ENCODE peak calls at places on chromosomes 11 and 22, in five cellular contexts. V, Q, O, I and B are unnamed samples.
A peak's percentile ranks its signal among the peaks of the same experiment; 100 is the strongest.

GRCh38 chr11:70486731-70487130 is 88.4 kb downstream of the CTTN start:
- DNase-seq in O (no peak), I (no peak), Q (no peak), V (no peak), B (no peak)

GRCh38 chr11:44133335-44133946 is 38.0 kb downstream of the EXT2 start:
- DNase-seq in I (no peak), Q (no peak), O (no peak), V (no peak), B (peak; percentile 59)

GRCh38 chr11:63491614-63492372 is 826 bp upstream of the PLAAT5 start:
- DNase-seq in I (no peak), O (no peak), Q (no peak), V (no peak), B (no peak)

GRCh38 chr11:64007160-64007628 is 21.0 kb downstream of the OTUB1 start:
- DNase-seq in Q (peak; percentile 58), I (no peak), O (no peak), V (peak; percentile 27), B (peak; percentile 79)

GRCh38 chr22:29148826-29149225 is 56.9 kb upstream of the EMID1 start:
- DNase-seq in O (no peak), I (no peak), Q (peak; percentile 20), V (no peak), B (no peak)

GRCh38 chr11:110432713-110433392 is 3.1 kb downstream of the FDX1 start:
- DNase-seq in I (no peak), O (no peak), Q (no peak), V (no peak), B (no peak)

GRCh38 chr22:31083923-31084810 is 3.0 kb downstream of the SMTN start:
- DNase-seq in O (no peak), Q (no peak), V (peak; percentile 46), I (no peak), B (no peak)

GRCh38 chr11:121452609-121453150 is at the start of gene SORL1-AS1:
- DNase-seq in Q (no peak), I (no peak), V (peak; percentile 56), O (peak; percentile 43), B (no peak)

GRCh38 chr11:47715082-47715669 is at the start of gene AGBL2:
- DNase-seq in Q (peak; percentile 88), V (peak; percentile 88), I (peak; percentile 52), O (peak; percentile 37), B (peak; percentile 91)

GRCh38 chr22:39748877-39749276 is 144.7 kb downstream of the ENTHD1 start:
- DNase-seq in I (no peak), V (no peak), O (peak; percentile 15), Q (no peak), B (no peak)

GRCh38 chr11:74322667-74323066 is 11.2 kb upstream of the P4HA3 start:
- DNase-seq in V (peak; percentile 38), I (no peak), Q (no peak), O (no peak), B (no peak)

GRCh38 chr11:122207505-122207904 is 91.5 kb upstream of the BLID start:
- DNase-seq in I (peak; percentile 23), Q (no peak), V (no peak), O (no peak), B (no peak)

GRCh38 chr11:119056397-119056999 is 507 bp downstream of the HYOU1 start:
- DNase-seq in V (peak; percentile 56), I (no peak), O (peak; percentile 49), Q (peak; percentile 60), B (peak; percentile 84)

GRCh38 chr11:35214792-35215193 is 75.8 kb downstream of the CD44 start:
- DNase-seq in V (no peak), O (peak; percentile 87), I (no peak), Q (peak; percentile 66), B (peak; percentile 89)

GRCh38 chr22:35140879-35141745 is 75.2 kb downstream of the ISX start:
- DNase-seq in O (peak; percentile 25), V (peak; percentile 82), Q (peak; percentile 73), I (no peak), B (peak; percentile 86)

GRCh38 chr11:73565804-73566203 is 32.1 kb downstream of the FAM168A start:
- DNase-seq in V (no peak), I (no peak), O (no peak), Q (no peak), B (no peak)

GRCh38 chr11:58152776-58153175 is 27.4 kb upstream of the OR9I1 start:
- DNase-seq in V (no peak), I (no peak), O (no peak), Q (no peak), B (no peak)

GRCh38 chr11:65391007-65391406 is 4.6 kb downstream of the FRMD8 start:
- DNase-seq in O (no peak), I (no peak), V (no peak), Q (no peak), B (peak; percentile 81)
- TF ChIP-seq CTCF in O (peak; percentile 15), I (no peak), V (no peak), Q (peak; percentile 18), B (peak; percentile 34)

GRCh38 chr11:114209904-114210303 is 86.3 kb upstream of the NNMT start:
- DNase-seq in V (no peak), I (no peak), Q (no peak), O (no peak), B (no peak)
- H3K27me3 ChIP-seq in V (no peaks in the 10 kb centered on the region), I (no peaks in the 10 kb centered on the region), Q (no peaks in the 10 kb centered on the region), O (peaks cover 9% of the 10 kb centered on the region), B (no peaks in the 10 kb centered on the region)

GRCh38 chr11:96323643-96323985 is 19.4 kb downstream of the MAML2 start:
- DNase-seq in O (no peak), V (no peak), Q (no peak), I (no peak), B (no peak)

GRCh38 chr11:96319901-96320656 is 22.9 kb downstream of the MAML2 start:
- DNase-seq in V (no peak), I (no peak), Q (no peak), O (no peak), B (no peak)

GRCh38 chr11:96324912-96325311 is 18.1 kb downstream of the MAML2 start:
- DNase-seq in Q (no peak), I (no peak), O (peak; percentile 84), V (no peak), B (no peak)

GRCh38 chr11:96321066-96321465 is 21.9 kb downstream of the MAML2 start:
- DNase-seq in I (no peak), O (no peak), Q (no peak), V (no peak), B (no peak)

GRCh38 chr11:96322775-96323642 is 20.0 kb downstream of the MAML2 start:
- DNase-seq in V (no peak), I (no peak), Q (no peak), O (no peak), B (no peak)
- H3K27ac ChIP-seq in V (no peak overlapping the region), I (no peak overlapping the region), Q (no peak overlapping the region), O (no peak overlapping the region), B (no peak overlapping the region)

GRCh38 chr11:8070417-8071101 is 10.5 kb upstream of the TUB start:
- DNase-seq in Q (no peak), O (no peak), I (no peak), V (no peak), B (peak; percentile 48)
- TF ChIP-seq CTCF in Q (peak; percentile 53), O (peak; percentile 57), I (no peak), V (no peak), B (peak; percentile 60)

DNA sequence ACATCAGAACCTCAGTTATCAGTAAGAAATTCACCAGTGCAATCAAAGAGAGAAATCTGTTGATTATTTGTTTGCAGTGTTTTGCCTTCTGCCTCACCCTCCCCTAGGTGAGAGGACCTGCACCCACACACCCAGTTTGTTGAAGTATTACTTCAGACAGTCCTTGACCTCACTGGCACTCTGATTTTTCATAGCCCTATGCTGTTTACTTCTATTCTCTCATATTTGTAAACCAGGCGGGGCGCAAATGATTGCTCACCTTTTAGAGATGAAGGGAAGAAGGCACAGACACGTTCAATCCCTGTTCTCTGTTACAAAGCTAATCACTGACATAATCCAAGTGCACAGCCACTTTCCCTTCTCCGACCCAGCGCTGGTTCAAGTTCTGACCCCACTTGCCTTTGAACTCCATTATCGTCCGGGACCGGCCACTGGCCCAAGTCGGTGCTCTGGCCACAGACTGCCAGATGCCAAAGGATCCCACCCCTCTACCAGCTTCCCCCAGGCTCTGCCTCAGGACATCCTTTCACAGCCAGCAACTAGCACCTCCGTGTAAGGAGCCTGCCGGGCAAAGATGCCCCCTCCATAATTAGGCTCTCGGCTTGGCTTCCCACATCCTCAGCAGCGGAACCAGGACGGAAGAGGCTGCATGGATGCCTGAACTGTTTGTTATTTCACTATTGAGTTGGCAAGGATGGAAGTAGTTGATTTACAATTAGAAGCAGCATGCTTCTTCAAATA is 1.7 kb downstream of the ETS1 start:
- DNase-seq in V (no peak), O (peak; percentile 11), I (no peak), Q (peak; percentile 48), B (peak; percentile 74)
- H3K27me3 ChIP-seq in V (no peaks in the 10 kb centered on the region), O (peaks cover 53% of the 10 kb centered on the region), I (peaks cover 3% of the 10 kb centered on the region), Q (no peaks in the 10 kb centered on the region), B (peaks cover 85% of the 10 kb centered on the region)